ENCODE peak calls at places on chromosomes 16 and 17, in seven cellular contexts. N, R, J, W, Y, E and Q are unnamed samples.

GRCh38 chr16:79605999-79606398 is 5.5 kb upstream of the MAF start:
- DNase-seq in N (no peak), R (peak; percentile 58), J (no peak), W (no peak), Y (no peak), E (peak; percentile 16), Q (peak; percentile 33)

GRCh38 chr17:72970246-72970645 is 122.2 kb downstream of the SLC39A11 start:
- DNase-seq in N (no peak), R (no peak), J (no peak), W (no peak), Y (no peak), E (no peak), Q (no peak)

GRCh38 chr16:9885457-9885856 is 296.8 kb downstream of the GRIN2A start:
- DNase-seq in N (no peak), R (no peak), J (no peak), W (no peak), Y (no peak), E (no peak), Q (no peak)

GRCh38 chr16:25097304-25097988 is 14.1 kb upstream of the LCMT1 start:
- DNase-seq in N (no peak), R (peak; percentile 40), J (no peak), W (no peak), Y (peak; percentile 68), E (no peak), Q (peak; percentile 73)

GRCh38 chr16:56894331-56894917 is 29.4 kb downstream of the SLC12A3 start:
- DNase-seq in N (no peak), R (no peak), J (no peak), W (no peak), Y (no peak), E (no peak), Q (no peak)

GRCh38 chr16:30927789-30928378 is 4.5 kb downstream of the FBXL19 start:
- DNase-seq in N (no peak), R (no peak), J (peak; percentile 74), W (peak; percentile 42), Y (peak; percentile 27), E (peak; percentile 79), Q (peak; percentile 64)

GRCh38 chr16:13471478-13471877 is 448.5 kb upstream of the ERCC4 start:
- DNase-seq in N (no peak), R (no peak), J (no peak), W (no peak), Y (no peak), E (no peak), Q (no peak)

GRCh38 chr17:29588561-29589411 is 662 bp downstream of the GIT1 start:
- DNase-seq in N (no peak), R (no peak), J (peak; percentile 83), W (peak; percentile 32), Y (no peak), E (peak; percentile 52), Q (peak; percentile 41)

GRCh38 chr16:69669577-69669976 is 56.8 kb downstream of the NQO1 start:
- DNase-seq in N (no peak), R (no peak), J (no peak), W (no peak), Y (no peak), E (no peak), Q (peak; percentile 9)

GRCh38 chr17:19445105-19445504 is 34.1 kb downstream of the RNF112 start:
- DNase-seq in N (no peak), R (no peak), J (no peak), W (no peak), Y (no peak), E (no peak), Q (no peak)

GRCh38 chr16:84582958-84583516 is 34.8 kb downstream of the COTL1 start:
- DNase-seq in N (no peak), R (peak; percentile 56), J (peak; percentile 22), W (no peak), Y (peak; percentile 54), E (peak; percentile 48), Q (peak; percentile 79)

GRCh38 chr16:68005786-68006286 is 6.6 kb upstream of the DPEP2 start:
- DNase-seq in N (no peak), R (no peak), J (no peak), W (peak; percentile 35), Y (peak; percentile 73), E (no peak), Q (peak; percentile 96)

GRCh38 chr16:1435921-1436697 is 5.2 kb downstream of the PERCC1 start:
- DNase-seq in N (no peak), R (no peak), J (peak; percentile 61), W (no peak), Y (no peak), E (no peak), Q (no peak)

GRCh38 chr16:12612598-12613101 is 191.0 kb downstream of the CPPED1 start:
- DNase-seq in N (no peak), R (no peak), J (no peak), W (no peak), Y (no peak), E (peak; percentile 91), Q (no peak)

GRCh38 chr16:20878682-20879147 is 21.4 kb downstream of the DCUN1D3 start:
- DNase-seq in N (no peak), R (no peak), J (no peak), W (no peak), Y (no peak), E (no peak), Q (no peak)

GRCh38 chr17:7001562-7001961 is 5.7 kb downstream of the ALOX12 start:
- DNase-seq in N (no peak), R (peak; percentile 42), J (no peak), W (peak; percentile 49), Y (no peak), E (peak; percentile 65), Q (peak; percentile 58)

GRCh38 chr16:86756882-86757703 is 178.7 kb downstream of the FOXL1 start:
- DNase-seq in N (no peak), R (no peak), J (no peak), W (no peak), Y (no peak), E (no peak), Q (no peak)

DNA sequence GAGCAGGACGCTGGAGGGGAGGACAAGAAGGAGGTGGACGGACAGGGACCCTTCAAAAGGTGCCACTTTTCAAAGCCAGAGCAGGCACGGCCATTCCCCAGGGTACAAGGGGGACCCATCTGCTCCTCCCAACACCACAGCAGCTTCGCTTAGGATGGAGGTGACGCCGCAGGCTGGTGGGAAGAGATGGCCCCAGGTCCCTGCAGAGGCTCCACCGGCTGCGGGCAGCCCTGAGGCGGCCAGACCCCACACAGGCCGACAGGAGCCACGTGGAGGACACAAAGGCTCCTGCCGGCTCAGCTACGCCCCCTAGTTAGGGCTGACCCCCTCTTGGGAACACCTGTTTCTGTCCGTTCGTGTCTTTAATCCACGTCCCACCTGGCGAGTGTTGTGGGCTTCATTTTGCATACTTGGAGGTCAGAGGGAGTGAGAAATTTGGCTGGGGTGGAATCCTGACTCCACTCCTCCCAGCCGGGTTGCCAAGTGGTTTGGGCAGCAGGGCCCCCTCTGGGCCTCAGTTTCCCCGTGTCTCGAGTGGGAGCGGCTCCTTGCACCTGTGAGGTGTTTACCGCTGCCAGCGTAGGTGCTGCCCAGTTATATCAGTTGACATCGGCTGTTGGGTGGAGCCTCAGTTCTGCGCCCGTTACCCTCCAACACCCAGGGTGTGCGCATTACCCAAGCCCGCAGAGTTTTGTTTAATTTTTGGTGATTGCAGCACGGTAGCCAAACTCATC is 5.8 kb upstream of the FN3KRP start:
- DNase-seq in N (no peak), R (no peak), J (no peak), W (no peak), Y (no peak), E (no peak), Q (no peak)
- TF ChIP-seq CTCF in N (no peak), R (no peak), J (no peak), W (no peak), Y (no peak), E (peak; percentile 13), Q (no peak)

DNA sequence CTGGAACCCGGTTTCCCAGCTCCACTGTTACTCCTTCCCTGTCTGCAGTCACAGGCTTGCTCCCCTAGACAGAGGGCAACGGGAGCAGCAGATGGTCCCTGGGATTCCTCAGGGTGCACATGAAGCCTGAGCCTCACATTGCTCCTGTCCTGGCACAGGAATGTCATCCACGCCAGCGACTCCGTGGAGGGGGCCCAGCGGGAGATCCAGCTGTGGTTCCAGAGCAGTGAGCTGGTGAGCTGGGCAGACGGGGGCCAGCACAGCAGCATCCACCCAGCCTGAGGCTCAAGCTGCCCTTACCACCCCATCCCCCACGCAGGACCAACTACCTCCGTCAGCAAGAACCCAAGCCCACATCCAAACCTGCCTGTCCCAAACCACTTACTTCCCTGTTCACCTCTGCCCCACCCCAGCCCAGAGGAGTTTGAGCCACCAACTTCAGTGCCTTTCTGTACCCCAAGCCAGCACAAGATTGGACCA is 1.6 kb upstream of the DECR2 start:
- DNase-seq in N (no peak), R (no peak), J (no peak), W (no peak), Y (no peak), E (peak; percentile 28), Q (no peak)
- H3K4me3 ChIP-seq in N (peak overlapping the region; percentile 99), R (peak overlapping the region; percentile 77), J (no peak overlapping the region), W (peak overlapping the region; percentile 83), Y (no peak overlapping the region), E (peak overlapping the region; percentile 64), Q (no peak overlapping the region)

DNA sequence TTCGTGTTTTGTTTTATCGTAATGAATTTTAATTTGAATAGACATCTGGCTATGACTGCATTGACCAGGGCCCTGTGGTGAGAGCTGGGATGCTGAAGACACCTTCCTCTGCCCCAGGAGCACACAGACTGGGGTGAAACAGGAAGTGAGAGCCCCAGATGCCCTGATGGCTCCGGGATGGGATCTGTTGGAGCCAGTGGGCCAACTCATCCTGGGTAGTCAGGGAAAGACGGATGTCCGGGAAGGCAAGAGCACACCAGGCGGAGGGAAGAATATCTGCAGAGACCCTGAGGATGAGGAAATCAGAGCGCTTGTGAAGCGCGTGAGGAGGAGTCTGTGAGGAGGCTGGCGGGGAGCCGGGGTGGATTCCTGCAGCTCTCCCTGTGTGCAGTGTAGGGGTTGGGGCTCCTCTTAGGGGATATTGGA is 71.5 kb upstream of the LGALS9 start:
- DNase-seq in N (no peak), R (peak; percentile 54), J (no peak), W (peak; percentile 94), Y (peak; percentile 88), E (no peak), Q (peak; percentile 91)
- TF ChIP-seq CTCF in N (no peak), R (peak; percentile 63), J (no peak), W (peak; percentile 56), Y (peak; percentile 41), E (no peak), Q (peak; percentile 69)

GRCh38 chr17:79812206-79812968 is 15.5 kb upstream of the CBX8 start:
- DNase-seq in N (no peak), R (no peak), J (no peak), W (no peak), Y (no peak), E (no peak), Q (no peak)
- H3K4me3 ChIP-seq in N (peak overlapping the region; percentile 47), R (peak overlapping the region; percentile 42), J (no peak overlapping the region), W (no peak overlapping the region), Y (peak overlapping the region; percentile 43), E (peak overlapping the region; percentile 77), Q (peak overlapping the region; percentile 29)

GRCh38 chr17:36534881-36535668 is at the start of gene PIGW:
- DNase-seq in N (peak; percentile 51), R (peak; percentile 80), J (peak; percentile 93), W (peak; percentile 89), Y (peak; percentile 88), E (peak; percentile 96), Q (peak; percentile 90)
- TF ChIP-seq CTCF in N (no peak), R (no peak), J (no peak), W (no peak), Y (no peak), E (no peak), Q (peak; percentile 14)